ENCODE peak calls at places on chromosomes 2 and 18, in four cellular contexts. One of them, this sample, is unnamed.

GRCh38 chr2:147311058-147311429 is 533.8 kb upstream of the ACVR2A start:
- DNase-seq in WTC11: no peak
- DNase-seq in SK-N-SH: no peak
- DNase-seq in endothelial cell of umbilical vein: no peak
- DNase-seq in this sample: no peak

GRCh38 chr2:123363076-123363475 is 662.0 kb upstream of the CNTNAP5 start:
- DNase-seq in WTC11: no peak
- DNase-seq in SK-N-SH: no peak
- DNase-seq in endothelial cell of umbilical vein: no peak
- DNase-seq in this sample: no peak

GRCh38 chr18:62324917-62325805 is at the start of gene TNFRSF11A:
- DNase-seq in WTC11: peak
- DNase-seq in SK-N-SH: peak
- DNase-seq in endothelial cell of umbilical vein: peak
- DNase-seq in this sample: peak

GRCh38 chr2:41329075-41329474 is 718.7 kb upstream of the PKDCC start:
- DNase-seq in WTC11: no peak
- DNase-seq in SK-N-SH: peak
- DNase-seq in endothelial cell of umbilical vein: no peak
- DNase-seq in this sample: no peak

GRCh38 chr2:86249176-86249842 is 50.1 kb downstream of the MRPL35 start:
- DNase-seq in WTC11: no peak
- DNase-seq in SK-N-SH: peak
- DNase-seq in endothelial cell of umbilical vein: no peak
- DNase-seq in this sample: no peak

GRCh38 chr2:238523158-238524110 is 96.7 kb downstream of the ASB1 start:
- DNase-seq in WTC11: peak
- DNase-seq in SK-N-SH: peak
- DNase-seq in endothelial cell of umbilical vein: no peak
- DNase-seq in this sample: peak

GRCh38 chr2:23505984-23506380 is 121.0 kb downstream of the KLHL29 start:
- DNase-seq in WTC11: no peak
- DNase-seq in SK-N-SH: no peak
- DNase-seq in endothelial cell of umbilical vein: no peak
- DNase-seq in this sample: peak

GRCh38 chr2:226256237-226256636 is 543.4 kb downstream of the IRS1 start:
- DNase-seq in WTC11: no peak
- DNase-seq in SK-N-SH: no peak
- DNase-seq in endothelial cell of umbilical vein: no peak
- DNase-seq in this sample: peak

GRCh38 chr18:38087538-38087937 is 521.9 kb upstream of the CELF4 start:
- DNase-seq in WTC11: no peak
- DNase-seq in SK-N-SH: no peak
- DNase-seq in endothelial cell of umbilical vein: no peak
- DNase-seq in this sample: no peak

GRCh38 chr2:60819155-60819862 is 62.1 kb upstream of the REL start:
- DNase-seq in WTC11: no peak
- DNase-seq in SK-N-SH: no peak
- DNase-seq in endothelial cell of umbilical vein: no peak
- DNase-seq in this sample: no peak

GRCh38 chr2:47078541-47079482 is 76.3 kb downstream of the STPG4 start:
- DNase-seq in WTC11: no peak
- DNase-seq in SK-N-SH: peak
- DNase-seq in endothelial cell of umbilical vein: no peak
- DNase-seq in this sample: no peak

GRCh38 chr2:47499621-47500309 is 96.8 kb downstream of the MSH2 start:
- DNase-seq in WTC11: no peak
- DNase-seq in SK-N-SH: no peak
- DNase-seq in endothelial cell of umbilical vein: no peak
- DNase-seq in this sample: no peak

GRCh38 chr2:194822097-194822496 is 834.9 kb upstream of the SLC39A10 start:
- DNase-seq in WTC11: no peak
- DNase-seq in SK-N-SH: no peak
- DNase-seq in endothelial cell of umbilical vein: no peak
- DNase-seq in this sample: no peak

GRCh38 chr2:194824450-194824849 is 832.6 kb upstream of the SLC39A10 start:
- DNase-seq in WTC11: no peak
- DNase-seq in SK-N-SH: no peak
- DNase-seq in endothelial cell of umbilical vein: no peak
- DNase-seq in this sample: no peak

GRCh38 chr2:194822657-194823056 is 834.4 kb upstream of the SLC39A10 start:
- DNase-seq in WTC11: no peak
- DNase-seq in SK-N-SH: no peak
- DNase-seq in endothelial cell of umbilical vein: no peak
- DNase-seq in this sample: no peak

GRCh38 chr2:194815475-194815874 is 841.6 kb upstream of the SLC39A10 start:
- DNase-seq in WTC11: no peak
- DNase-seq in SK-N-SH: no peak
- DNase-seq in endothelial cell of umbilical vein: peak
- DNase-seq in this sample: no peak

DNA sequence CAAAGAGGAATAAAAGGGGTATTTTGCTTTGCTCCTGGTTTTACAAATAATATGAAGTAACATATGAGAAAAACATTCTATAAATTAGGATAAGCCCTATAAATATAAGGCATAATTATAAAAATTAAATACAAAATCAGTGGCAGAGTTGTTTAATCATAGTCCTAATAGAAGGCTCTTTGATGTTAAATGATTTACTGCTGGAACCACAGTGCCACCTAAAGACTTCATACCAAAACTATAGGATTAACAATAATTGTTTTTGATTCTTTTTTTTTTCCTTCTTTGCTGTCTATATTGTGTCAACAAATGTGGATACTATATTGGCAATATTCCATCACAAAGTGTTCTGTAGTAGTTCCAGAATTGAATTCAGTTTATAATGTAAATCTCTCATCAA is 837.7 kb upstream of the SLC39A10 start:
- DNase-seq in WTC11: no peak
- DNase-seq in SK-N-SH: no peak
- DNase-seq in endothelial cell of umbilical vein: peak
- DNase-seq in this sample: peak
- TF ChIP-seq MAX in WTC11: no peak
- TF ChIP-seq MAX in SK-N-SH: no peak
- TF ChIP-seq MAX in endothelial cell of umbilical vein: no peak
- TF ChIP-seq MAX in this sample: no peak

GRCh38 chr2:109128466-109129355 is at the start of gene SH3RF3:
- DNase-seq in WTC11: peak
- DNase-seq in SK-N-SH: peak
- DNase-seq in endothelial cell of umbilical vein: peak
- DNase-seq in this sample: peak

GRCh38 chr2:109128048-109128465 is 948 bp upstream of the SH3RF3 start:
- DNase-seq in WTC11: peak
- DNase-seq in SK-N-SH: peak
- DNase-seq in endothelial cell of umbilical vein: peak
- DNase-seq in this sample: peak

GRCh38 chr2:109125595-109126500 is 3.2 kb upstream of the SH3RF3 start:
- DNase-seq in WTC11: no peak
- DNase-seq in SK-N-SH: no peak
- DNase-seq in endothelial cell of umbilical vein: no peak
- DNase-seq in this sample: peak

GRCh38 chr2:109126501-109126860 is 2.5 kb upstream of the SH3RF3 start:
- DNase-seq in WTC11: no peak
- DNase-seq in SK-N-SH: no peak
- DNase-seq in endothelial cell of umbilical vein: no peak
- DNase-seq in this sample: peak

GRCh38 chr2:109127556-109127955 is 1.4 kb upstream of the SH3RF3 start:
- DNase-seq in WTC11: no peak
- DNase-seq in SK-N-SH: no peak
- DNase-seq in endothelial cell of umbilical vein: no peak
- DNase-seq in this sample: no peak
- TF ChIP-seq MAX in WTC11: no peak
- TF ChIP-seq MAX in SK-N-SH: no peak
- TF ChIP-seq MAX in endothelial cell of umbilical vein: no peak
- TF ChIP-seq MAX in this sample: no peak

DNA sequence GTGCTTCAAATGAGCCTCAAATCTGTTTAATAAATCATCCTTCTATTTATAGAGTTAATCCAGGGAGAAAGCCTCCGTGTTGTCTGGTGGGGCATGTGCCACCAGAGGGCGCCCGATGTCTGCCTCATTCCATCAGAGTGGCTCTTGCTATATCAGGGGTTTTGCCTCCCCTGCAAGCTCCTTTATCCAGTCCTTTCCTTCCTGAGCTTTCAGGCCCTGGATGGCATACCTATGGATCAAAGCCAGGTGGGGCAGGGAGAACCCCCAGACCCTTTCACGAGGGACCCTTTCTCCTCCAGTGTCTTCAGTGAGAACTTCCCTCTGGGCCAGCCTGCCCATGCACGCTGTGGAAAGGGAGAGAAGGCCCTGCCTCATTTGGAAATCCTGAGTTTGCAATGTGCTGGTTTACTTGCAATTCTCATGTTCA is 39.8 kb downstream of the RDH14 start:
- DNase-seq in WTC11: peak
- DNase-seq in SK-N-SH: peak
- DNase-seq in endothelial cell of umbilical vein: peak
- DNase-seq in this sample: peak
- TF ChIP-seq MAX in WTC11: no peak
- TF ChIP-seq MAX in SK-N-SH: no peak
- TF ChIP-seq MAX in endothelial cell of umbilical vein: no peak
- TF ChIP-seq MAX in this sample: no peak

GRCh38 chr2:8380026-8380425 is 301.8 kb upstream of the ID2 start:
- DNase-seq in WTC11: no peak
- DNase-seq in SK-N-SH: no peak
- DNase-seq in endothelial cell of umbilical vein: no peak
- DNase-seq in this sample: no peak
- TF ChIP-seq MAX in WTC11: no peak
- TF ChIP-seq MAX in SK-N-SH: no peak
- TF ChIP-seq MAX in endothelial cell of umbilical vein: no peak
- TF ChIP-seq MAX in this sample: no peak

DNA sequence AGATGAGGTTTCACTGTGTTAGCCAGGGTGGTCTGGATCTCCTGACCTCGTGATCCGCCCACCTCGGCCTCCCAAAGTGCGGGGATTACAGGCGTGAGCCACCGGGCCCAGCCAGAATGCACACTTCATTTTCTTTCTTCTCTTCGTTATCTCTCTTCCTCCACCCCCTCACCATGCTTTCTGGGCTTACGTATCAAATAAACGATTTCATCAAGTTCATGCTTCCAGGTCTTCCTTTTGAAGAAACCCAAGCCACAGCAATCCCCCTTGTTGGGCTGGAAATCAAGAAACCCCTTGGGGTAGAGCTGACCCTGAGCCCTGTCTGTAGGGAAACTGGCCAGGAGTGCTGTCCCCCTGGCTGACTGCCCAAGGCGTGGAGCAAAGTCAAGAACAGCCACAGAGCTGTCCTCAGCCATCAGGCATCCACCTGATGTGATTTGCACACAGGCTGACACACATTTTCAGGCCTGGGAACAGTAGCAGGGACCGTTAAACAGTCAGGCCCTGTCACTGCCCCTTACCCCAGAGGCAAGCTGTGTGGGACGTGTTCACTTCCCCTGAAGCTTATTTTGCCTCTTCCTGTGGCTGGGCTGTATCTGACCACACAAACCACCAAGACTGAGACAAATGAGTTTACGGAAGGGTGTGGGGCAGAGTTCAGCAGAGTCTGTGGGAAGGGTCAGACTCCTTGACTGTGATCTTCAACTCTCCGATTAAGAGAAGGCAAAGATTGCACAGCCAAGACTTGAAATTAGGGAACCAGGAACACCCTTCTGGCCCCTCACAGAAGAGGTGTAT is 15.1 kb upstream of the NMUR1 start:
- DNase-seq in WTC11: no peak
- DNase-seq in SK-N-SH: no peak
- DNase-seq in endothelial cell of umbilical vein: peak
- DNase-seq in this sample: peak
- TF ChIP-seq MAX in WTC11: no peak
- TF ChIP-seq MAX in SK-N-SH: no peak
- TF ChIP-seq MAX in endothelial cell of umbilical vein: no peak
- TF ChIP-seq MAX in this sample: peak